ENCODE peak calls at places on chromosomes 4 and X, in nine cellular contexts. E, Z, F, O, C, N, J, P and W are unnamed samples.

GRCh38 chr4:17688011-17688441 is 73.6 kb downstream of the MED28 start:
- DNase-seq in N (no peak), F (no peak), J (no peak), E (no peak), Z (no peak), P (no peak), C (no peak), O (no peak), W (no peak)

GRCh38 chr4:8912089-8912455 is 40.4 kb upstream of the HMX1 start:
- DNase-seq in F (no peak), C (no peak), P (peak), E (no peak), N (no peak), O (no peak), Z (no peak), J (peak), W (no peak)

GRCh38 chrX:110013968-110014367 is 11.1 kb downstream of the TMEM164 start:
- DNase-seq in O (no peak), N (no peak), P (no peak), Z (no peak), J (no peak), E (no peak), C (no peak), F (no peak), W (no peak)

GRCh38 chrX:25754399-25754798 is 383.7 kb upstream of the MAGEB18 start:
- DNase-seq in O (no peak), P (no peak), F (no peak), E (no peak), Z (no peak), N (no peak), C (no peak), J (no peak), W (no peak)

GRCh38 chr4:140497776-140498636 is at the start of gene MGAT4D:
- DNase-seq in F (peak), N (no peak), Z (no peak), P (no peak), O (peak), C (no peak), E (no peak), J (no peak), W (no peak)

GRCh38 chrX:150482537-150483217 is 85.7 kb upstream of the MTM1 start:
- DNase-seq in C (peak), P (no peak), E (no peak), N (peak), O (no peak), F (no peak), Z (peak), J (no peak), W (no peak)

GRCh38 chrX:103441878-103442535 is 65.7 kb downstream of the BEX3 start:
- DNase-seq in Z (no peak), E (no peak), F (no peak), C (no peak), O (no peak), N (no peak), J (no peak), P (no peak), W (no peak)

GRCh38 chr4:53706422-53707032 is 115.2 kb upstream of the LNX1 start:
- DNase-seq in N (peak), Z (peak), C (peak), P (no peak), O (no peak), F (no peak), J (no peak), E (no peak), W (peak)

GRCh38 chr4:184097815-184098214 is 119.9 kb downstream of the ENPP6 start:
- DNase-seq in E (no peak), C (no peak), O (no peak), N (no peak), Z (no peak), P (peak), F (no peak), J (no peak), W (no peak)

GRCh38 chrX:10022580-10023245 is 55.6 kb downstream of the CLDN34 start:
- DNase-seq in Z (peak), E (no peak), O (no peak), N (peak), F (no peak), J (no peak), P (no peak), C (no peak), W (no peak)

GRCh38 chrX:70253377-70254062 is 6.5 kb downstream of the P2RY4 start:
- DNase-seq in E (no peak), N (peak), F (no peak), J (no peak), P (peak), O (no peak), C (no peak), Z (peak), W (no peak)

DNA sequence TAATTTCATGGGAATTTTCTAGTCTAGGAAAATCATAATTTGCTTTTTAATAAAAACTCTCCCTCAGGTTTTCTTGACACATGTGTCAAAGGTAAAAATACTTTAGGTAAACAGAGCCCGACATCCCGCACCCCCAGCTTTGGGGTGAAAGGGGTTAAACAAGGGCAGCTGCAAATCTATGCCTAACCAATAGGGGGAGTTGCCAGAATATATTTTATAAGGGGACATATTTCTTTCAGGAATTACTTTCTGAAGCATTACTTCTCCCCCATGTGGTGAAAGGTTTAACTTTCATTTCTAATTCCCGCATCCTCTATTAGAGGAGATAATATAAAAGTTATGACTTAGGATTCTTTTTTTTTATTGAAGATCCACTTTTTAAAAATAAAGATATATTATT is 53.9 kb upstream of the HEPH start:
- DNase-seq in O (no peak), F (no peak), N (peak), E (no peak), P (no peak), Z (peak), J (no peak), C (no peak), W (no peak)
- TF ChIP-seq CTCF in O (peak), F (no peak), N (peak), E (no peak), P (peak), Z (peak), J (no peak), C (peak), W (peak)

GRCh38 chrX:19122641-19123009 is 357 bp upstream of the ADGRG2 start:
- DNase-seq in J (no peak), E (no peak), N (no peak), Z (no peak), C (no peak), F (no peak), P (no peak), O (no peak), W (no peak)
- H3K4me3 ChIP-seq in J (peak), E (no peak), N (no peak), Z (no peak), C (no peak), F (peak), P (no peak), O (no peak), W (no peak)

GRCh38 chrX:132025085-132025484 is 2.0 kb downstream of the STK26 start:
- DNase-seq in P (no peak), N (no peak), O (no peak), Z (no peak), E (no peak), C (no peak), J (no peak), F (no peak), W (no peak)

GRCh38 chrX:132023896-132024386 is 839 bp downstream of the STK26 start:
- DNase-seq in F (no peak), J (no peak), O (peak), P (peak), N (no peak), E (peak), C (no peak), Z (peak), W (no peak)

GRCh38 chrX:132023117-132023895 is at the start of gene STK26:
- DNase-seq in J (peak), P (peak), O (peak), C (peak), E (peak), Z (peak), F (peak), N (no peak), W (no peak)

GRCh38 chrX:132022863-132023116 is 312 bp upstream of the STK26 start:
- DNase-seq in N (no peak), C (no peak), Z (no peak), O (peak), F (no peak), J (peak), P (no peak), E (no peak), W (no peak)

DNA sequence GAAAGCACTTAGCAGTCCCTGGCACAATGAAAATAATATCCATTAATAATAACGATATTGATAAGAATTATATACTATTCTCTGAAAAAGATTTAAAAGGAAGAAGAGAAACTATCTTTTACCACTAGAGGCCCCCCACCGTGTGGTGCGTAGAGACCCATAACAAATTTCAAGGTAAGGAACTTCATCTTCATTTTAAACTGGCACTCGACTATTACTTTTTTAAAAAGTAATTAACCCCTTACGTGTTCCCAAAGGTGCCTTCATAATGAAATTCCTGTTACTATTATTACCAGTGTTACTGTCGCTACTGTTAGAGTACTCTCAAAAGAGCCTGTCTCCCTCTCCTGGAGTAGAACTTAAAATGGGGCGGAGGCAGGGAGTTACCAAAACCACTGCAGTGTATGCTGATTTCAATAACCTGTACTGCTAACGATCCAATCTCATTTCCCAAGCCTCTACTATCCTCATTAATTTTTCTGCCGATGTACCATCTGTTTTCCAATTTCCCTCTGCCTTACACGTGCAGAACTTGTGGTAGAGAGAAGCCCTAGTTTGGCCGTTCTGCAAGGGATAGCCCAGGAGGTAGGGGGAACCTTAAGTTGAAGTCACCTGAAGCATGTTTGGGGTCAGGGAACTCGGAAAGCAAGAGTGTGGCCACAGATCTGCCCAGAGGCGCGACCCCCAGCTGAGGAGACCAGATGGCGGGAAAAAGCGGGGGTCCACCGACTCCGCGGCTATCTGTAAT is 813 bp upstream of the STK26 start:
- DNase-seq in O (no peak), E (no peak), F (no peak), C (no peak), Z (peak), J (no peak), N (no peak), P (no peak), W (no peak)
- TF ChIP-seq CTCF in O (no peak), E (no peak), F (peak), C (peak), Z (peak), J (no peak), N (no peak), P (peak), W (no peak)

DNA sequence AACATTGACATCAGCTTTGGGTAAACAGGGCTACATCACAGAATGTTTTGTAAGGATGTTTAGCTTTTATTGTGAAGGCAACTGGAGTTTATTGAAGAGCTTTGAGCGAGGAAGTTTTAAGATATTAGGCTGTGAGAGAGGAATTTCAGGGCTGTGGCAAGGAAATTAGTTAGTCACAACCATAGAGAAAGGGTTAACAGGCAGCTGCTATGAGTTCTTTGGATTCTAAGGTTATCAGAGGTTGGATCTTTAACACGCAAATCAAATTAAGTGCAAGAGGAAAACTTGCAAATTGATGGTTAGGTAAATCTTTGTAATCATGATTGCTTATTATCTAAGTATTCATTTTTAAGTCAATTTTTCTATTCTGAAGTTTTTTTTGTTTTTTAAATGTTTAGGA is 156.0 kb downstream of the UGT8 start:
- DNase-seq in Z (no peak), O (no peak), P (no peak), J (no peak), N (no peak), E (no peak), F (no peak), C (no peak), W (no peak)
- H3K4me3 ChIP-seq in Z (no peak), O (no peak), P (no peak), J (no peak), N (no peak), E (no peak), F (no peak), C (no peak), W (no peak)